ENCODE peak calls at places on chromosomes 4 and X, in six cellular contexts. D is GM23248; W is lung; N is heart left ventricle; T is CD4-positive, alpha-beta T cell; S is cardiac muscle cell. M is an unnamed sample.

GRCh38 chr4:98341309-98341708 is 80.1 kb downstream of the RAP1GDS1 start:
- DNase-seq in D (peak; percentile 59), W (no peak), N (no peak), T (no peak), S (no peak), M (no peak)

GRCh38 chrX:74338852-74339251 is 34.9 kb downstream of the ZCCHC13 start:
- DNase-seq in D (no peak), W (no peak), N (no peak), T (no peak), S (no peak), M (no peak)

GRCh38 chrX:70052895-70053615 is 3.3 kb upstream of the AWAT2 start:
- DNase-seq in D (no peak), W (no peak), N (no peak), T (no peak), S (no peak), M (no peak)

GRCh38 chr4:76581276-76581675 is 146.2 kb downstream of the SHROOM3 start:
- DNase-seq in D (no peak), W (no peak), N (no peak), T (no peak), S (no peak), M (no peak)

GRCh38 chr4:183264614-183265013 is 55.5 kb downstream of the CLDN22 start:
- DNase-seq in D (peak; percentile 72), W (no peak), N (no peak), T (no peak), S (no peak), M (no peak)

GRCh38 chr4:69070590-69070989 is 25.7 kb upstream of the UGT2B7 start:
- DNase-seq in D (no peak), W (no peak), N (no peak), T (no peak), S (no peak), M (no peak)

GRCh38 chr4:119971763-119972162 is 94.9 kb downstream of the MAD2L1 start:
- DNase-seq in D (no peak), W (no peak), N (no peak), T (no peak), S (no peak), M (no peak)

GRCh38 chr4:67545996-67546356 is 673 bp upstream of the CENPC start:
- DNase-seq in D (no peak), W (no peak), N (no peak), T (no peak), S (no peak), M (peak; percentile 80)

GRCh38 chrX:77892887-77893286 is 2.3 kb downstream of the MAGT1 start:
- DNase-seq in D (no peak), W (no peak), N (no peak), T (no peak), S (no peak), M (no peak)

GRCh38 chrX:131725001-131725654 is 181.3 kb downstream of the OR13H1 start:
- DNase-seq in D (no peak), W (no peak), N (no peak), T (no peak), S (no peak), M (no peak)

GRCh38 chrX:40174594-40175415 is 77.0 kb upstream of the BCOR start:
- DNase-seq in D (peak; percentile 72), W (no peak), N (peak; percentile 75), T (no peak), S (peak; percentile 82), M (peak; percentile 68)

GRCh38 chr4:21117771-21118170 is 417.5 kb downstream of the PACRGL start:
- DNase-seq in D (peak; percentile 10), W (no peak), N (no peak), T (no peak), S (no peak), M (no peak)

GRCh38 chrX:150502979-150503897 is 65.2 kb upstream of the MTM1 start:
- DNase-seq in D (no peak), W (no peak), N (no peak), T (no peak), S (no peak), M (no peak)
- H3K27ac ChIP-seq in D (no peak overlapping the region), W (no peak overlapping the region), N (no peak overlapping the region), T (no peak overlapping the region), S (no peak overlapping the region), M (no peak overlapping the region)

DNA sequence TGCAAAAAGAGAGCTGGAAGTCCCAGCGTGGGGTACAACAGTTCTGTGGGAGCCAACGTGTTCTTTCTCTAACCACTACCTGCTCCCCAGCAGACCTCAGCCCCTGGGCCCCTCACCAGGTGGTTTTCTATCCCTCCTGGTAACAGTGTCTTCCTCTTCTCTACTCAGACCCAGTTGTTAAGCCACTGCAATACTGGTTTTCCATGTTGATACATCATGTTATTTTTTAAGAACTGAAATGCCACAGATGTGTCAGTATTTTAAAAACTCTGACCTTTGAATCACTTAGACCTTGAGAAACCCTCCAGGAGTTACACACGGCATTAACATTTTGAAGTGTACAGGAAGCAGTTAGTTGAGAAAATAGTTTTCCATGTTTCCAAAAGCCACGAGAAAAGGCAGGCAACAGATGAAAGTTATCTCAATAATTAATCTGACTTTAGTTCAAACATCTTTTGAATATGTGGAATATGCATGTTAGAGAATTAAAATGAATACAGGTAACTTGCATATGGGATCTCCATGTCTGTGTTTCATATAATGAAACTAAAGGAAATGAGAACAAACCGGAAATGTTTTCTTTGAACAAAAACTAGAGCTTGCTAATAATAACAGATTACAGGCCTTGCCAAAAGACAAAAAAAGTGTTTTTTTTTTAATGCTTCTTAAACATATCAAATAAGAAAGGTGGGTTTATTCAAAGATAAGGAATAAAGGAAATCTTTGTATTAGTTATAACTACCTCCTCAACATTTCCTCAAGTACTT is 108.8 kb downstream of the ZNF827 start:
- DNase-seq in D (peak; percentile 47), W (no peak), N (no peak), T (no peak), S (no peak), M (no peak)
- H3K27ac ChIP-seq in D (peak overlapping the region; percentile 46), W (no peak overlapping the region), N (no peak overlapping the region), T (no peak overlapping the region), S (no peak overlapping the region), M (peak overlapping the region; percentile 33)

DNA sequence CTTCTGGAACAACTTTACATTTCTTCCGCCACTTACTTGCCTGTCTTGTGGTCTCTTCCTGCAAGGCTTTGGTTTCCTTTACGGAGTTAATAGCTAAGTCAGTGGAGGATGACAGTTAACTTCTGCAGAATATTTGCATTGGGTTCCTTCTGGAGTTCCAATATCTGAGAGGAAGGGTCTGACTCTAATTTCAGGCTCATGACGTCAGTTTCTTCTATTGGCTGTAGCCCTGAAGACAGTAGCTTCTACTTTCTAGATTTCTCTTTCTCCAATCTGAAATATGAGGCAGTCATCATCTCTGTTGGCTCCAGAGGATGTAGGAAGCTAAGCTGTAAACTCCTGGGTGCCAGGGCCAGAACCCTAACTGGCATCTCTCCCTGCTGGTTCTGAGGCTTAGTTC is 76.7 kb downstream of the FRMPD3 start:
- DNase-seq in D (no peak), W (no peak), N (no peak), T (no peak), S (no peak), M (peak; percentile 56)
- H3K27ac ChIP-seq in D (no peak overlapping the region), W (no peak overlapping the region), N (no peak overlapping the region), T (no peak overlapping the region), S (no peak overlapping the region), M (no peak overlapping the region)

GRCh38 chr4:7788687-7789425 is 150.8 kb downstream of the AFAP1 start:
- DNase-seq in D (peak; percentile 32), W (peak; percentile 59), N (no peak), T (no peak), S (no peak), M (no peak)
- H3K27ac ChIP-seq in D (no peak overlapping the region), W (no peak overlapping the region), N (peak overlapping the region; percentile 65), T (no peak overlapping the region), S (no peak overlapping the region), M (no peak overlapping the region)

DNA sequence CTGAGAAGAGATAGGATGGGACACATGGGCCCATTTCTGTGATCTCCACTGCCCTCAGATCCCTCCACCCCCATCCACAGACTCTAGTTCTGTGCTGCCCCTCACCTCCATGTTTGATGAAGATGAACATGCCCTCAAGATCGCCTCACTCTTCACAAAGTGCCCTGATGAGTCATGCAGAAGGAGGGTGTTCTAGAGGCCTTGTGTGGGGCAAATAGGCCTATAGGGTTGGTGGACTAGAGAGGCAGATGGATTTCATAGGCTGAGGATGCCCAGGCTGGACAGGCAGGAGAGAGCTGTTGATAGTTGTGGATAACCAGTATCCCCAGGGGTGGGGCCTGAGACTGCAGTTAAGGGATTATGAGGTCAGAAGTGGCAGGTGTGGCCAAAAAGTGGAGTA is at the start of gene CXorf65:
- DNase-seq in D (no peak), W (no peak), N (no peak), T (no peak), S (no peak), M (no peak)
- H3K27ac ChIP-seq in D (no peak within 1 kb of the TSS), W (no peak within 1 kb of the TSS), N (no peak within 1 kb of the TSS), T (peak within 1 kb of the TSS; percentile 96), S (peak within 1 kb of the TSS; percentile 88), M (no peak within 1 kb of the TSS)

GRCh38 chr4:184401397-184402171 is 72.8 kb downstream of the IRF2 start:
- DNase-seq in D (no peak), W (no peak), N (no peak), T (no peak), S (no peak), M (no peak)
- H3K27ac ChIP-seq in D (peak overlapping the region; percentile 85), W (no peak overlapping the region), N (no peak overlapping the region), T (no peak overlapping the region), S (no peak overlapping the region), M (no peak overlapping the region)

GRCh38 chr4:24212642-24213041 is 322.8 kb upstream of the PPARGC1A start:
- DNase-seq in D (no peak), W (no peak), N (no peak), T (no peak), S (no peak), M (no peak)
- H3K27ac ChIP-seq in D (no peak overlapping the region), W (no peak overlapping the region), N (no peak overlapping the region), T (no peak overlapping the region), S (no peak overlapping the region), M (no peak overlapping the region)

DNA sequence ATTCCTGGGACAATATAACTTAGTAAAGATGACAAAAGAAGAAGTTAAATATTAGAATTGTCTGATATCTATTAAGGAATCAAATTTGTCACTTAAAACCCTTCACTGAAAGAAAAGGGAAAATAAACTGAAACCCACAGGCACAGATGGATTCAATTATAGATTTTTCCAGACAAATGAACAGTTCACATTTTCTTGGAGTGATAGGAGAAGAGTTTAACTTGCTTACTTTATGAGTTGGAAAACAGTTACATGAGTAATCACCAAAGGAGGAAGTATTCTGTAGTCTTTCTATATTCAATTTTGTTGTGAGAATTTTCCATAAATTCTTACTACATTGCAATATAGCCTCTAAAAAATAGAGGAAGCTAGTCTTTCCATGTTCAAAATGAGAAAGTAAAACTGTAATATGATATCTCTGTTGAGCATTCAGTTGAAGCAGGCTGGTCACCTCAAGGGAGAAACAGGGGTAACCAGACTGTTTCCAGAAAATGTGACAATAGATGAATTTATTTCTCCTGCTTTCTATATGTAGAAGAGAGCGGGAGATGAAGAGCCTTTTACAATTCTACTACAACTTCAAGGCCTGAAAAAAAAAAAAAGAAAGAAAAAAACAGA is 330.3 kb upstream of the EPHA5 start:
- DNase-seq in D (no peak), W (no peak), N (no peak), T (no peak), S (peak; percentile 1), M (no peak)
- H3K27ac ChIP-seq in D (no peak overlapping the region), W (no peak overlapping the region), N (no peak overlapping the region), T (no peak overlapping the region), S (no peak overlapping the region), M (no peak overlapping the region)